ENCODE peak calls at places on chromosome 14, in four cellular contexts. Z, J, N and M are unnamed samples.

GRCh38 chr14:102487204-102487577 is 22.4 kb downstream of the ANKRD9 start:
- DNase-seq in N (no peak), J (no peak), Z (no peak), M (no peak)

GRCh38 chr14:64828096-64828495 is 51.6 kb downstream of the SPTB start:
- DNase-seq in J (no peak), N (no peak), Z (no peak), M (no peak)

GRCh38 chr14:22483863-22484593 is 105.0 kb downstream of the DAD1 start:
- DNase-seq in N (no peak), J (no peak), Z (no peak), M (no peak)

GRCh38 chr14:53715390-53715730 is 241.3 kb downstream of the BMP4 start:
- DNase-seq in N (peak; percentile 7), Z (no peak), J (peak; percentile 28), M (peak; percentile 17)

GRCh38 chr14:72515779-72516770 is 377.8 kb downstream of the DPF3 start:
- DNase-seq in Z (no peak), J (peak; percentile 69), N (peak; percentile 39), M (no peak)

GRCh38 chr14:62694075-62694474 is 351.2 kb downstream of the KCNH5 start:
- DNase-seq in N (no peak), Z (no peak), J (peak; percentile 99), M (no peak)

GRCh38 chr14:24693941-24694507 is 60.0 kb upstream of the GZMB start:
- DNase-seq in N (no peak), J (no peak), Z (no peak), M (no peak)

GRCh38 chr14:100065161-100065871 is at the start of gene EVL:
- DNase-seq in Z (peak; percentile 71), N (peak; percentile 59), J (no peak), M (no peak)

GRCh38 chr14:36940476-36940875 is 231.9 kb downstream of the SLC25A21 start:
- DNase-seq in Z (no peak), J (no peak), N (no peak), M (no peak)

GRCh38 chr14:23550131-23550826 is 1.3 kb downstream of the ZFHX2 start:
- DNase-seq in J (no peak), Z (no peak), N (no peak), M (no peak)

GRCh38 chr14:71486274-71486673 is 446.0 kb upstream of the RGS6 start:
- DNase-seq in Z (no peak), N (no peak), J (no peak), M (no peak)

GRCh38 chr14:99676657-99677056 is 7.4 kb upstream of the CYP46A1 start:
- DNase-seq in J (no peak), Z (peak; percentile 48), N (no peak), M (no peak)

GRCh38 chr14:102824832-102825231 is 47.6 kb downstream of the TRAF3 start:
- DNase-seq in Z (peak; percentile 83), N (no peak), J (peak; percentile 86), M (no peak)

GRCh38 chr14:98956616-98957015 is 315.4 kb downstream of the BCL11B start:
- DNase-seq in Z (no peak), J (no peak), N (no peak), M (no peak)

GRCh38 chr14:66508846-66509621 is 1.1 kb downstream of the GPHN start:
- DNase-seq in J (peak; percentile 15), Z (peak; percentile 70), N (peak; percentile 17), M (peak; percentile 31)

GRCh38 chr14:53391156-53391555 is 238.0 kb upstream of the DDHD1 start:
- DNase-seq in Z (no peak), N (no peak), J (peak; percentile 72), M (peak; percentile 40)

GRCh38 chr14:95305940-95306339 is 13.8 kb downstream of the CLMN start:
- DNase-seq in J (no peak), Z (no peak), N (no peak), M (no peak)
- TF ChIP-seq POLR2A in J (no peak), Z (no peak), N (no peak), M (no peak)

GRCh38 chr14:21098134-21098891 is at the start of gene ZNF219:
- DNase-seq in Z (peak; percentile 77), J (peak; percentile 27), N (peak; percentile 62), M (peak; percentile 86)
- TF ChIP-seq CTCF in Z (no peak), J (no peak), N (no peak), M (no peak)

DNA sequence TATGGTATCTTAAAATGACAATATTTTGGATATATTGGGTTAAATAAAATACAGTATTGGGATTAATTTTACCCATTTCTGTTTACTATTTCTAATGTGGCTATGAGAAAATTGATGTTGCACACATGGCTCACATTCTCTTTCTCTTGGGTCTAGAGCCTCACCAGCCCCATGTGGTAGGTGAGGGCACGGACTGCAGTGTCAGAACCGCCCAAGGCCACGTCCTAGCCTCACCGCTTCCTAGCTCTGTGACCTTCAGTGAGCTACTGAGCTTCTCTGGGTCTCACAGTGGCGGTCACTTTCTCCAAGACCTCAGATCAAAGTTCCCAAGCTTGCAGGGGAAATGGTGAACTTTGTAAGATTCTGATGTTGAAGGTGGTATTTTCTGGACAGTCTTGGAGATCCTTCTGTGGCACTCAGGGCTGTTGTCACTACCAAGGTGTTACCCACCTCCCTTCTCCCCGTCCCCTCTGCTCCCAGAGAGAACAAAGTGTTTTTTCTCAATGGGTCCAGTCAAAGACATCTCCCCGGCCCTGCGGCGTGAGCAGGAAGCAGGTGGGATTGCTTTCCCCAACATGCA is 87.6 kb downstream of the RIN3 start:
- DNase-seq in N (no peak), J (no peak), Z (no peak), M (no peak)
- H3K27ac ChIP-seq in N (no peak overlapping the region), J (peak overlapping the region; percentile 20), Z (no peak overlapping the region), M (peak overlapping the region; percentile 36)

GRCh38 chr14:54902521-54903420 is at the start of gene GCH1:
- DNase-seq in Z (peak; percentile 85), J (peak; percentile 16), N (peak; percentile 83), M (peak; percentile 62)
- TF ChIP-seq POLR2A in Z (no peak), J (peak; percentile 80), N (peak; percentile 96), M (peak; percentile 93)

GRCh38 chr14:68767248-68767645 is 25.6 kb downstream of the ZFP36L1 start:
- DNase-seq in J (no peak), N (no peak), Z (no peak), M (no peak)
- TF ChIP-seq CTCF in J (no peak), N (no peak), Z (no peak), M (no peak)